ENCODE peak calls at places on chromosomes 3 and 15, in seven cellular contexts. M, S, P, I, G, X and U are unnamed samples.

GRCh38 chr3:52428151-52429005 is 16.5 kb downstream of the SEMA3G start:
- DNase-seq in I (peak; percentile 53), G (peak; percentile 51), S (no peak), P (peak; percentile 50), M (peak; percentile 74), X (peak; percentile 69), U (peak; percentile 66)

GRCh38 chr3:127706312-127706711 is 33.6 kb downstream of the ABTB1 start:
- DNase-seq in M (no peak), I (no peak), S (no peak), P (peak; percentile 65), X (no peak), G (no peak), U (no peak)

GRCh38 chr3:146334151-146334550 is 83.2 kb upstream of the PLSCR4 start:
- DNase-seq in I (no peak), M (no peak), P (peak; percentile 20), G (no peak), X (peak; percentile 23), S (no peak), U (no peak)

GRCh38 chr15:61634837-61635236 is 405.7 kb upstream of the RORA start:
- DNase-seq in X (no peak), I (no peak), M (no peak), P (no peak), S (no peak), G (no peak), U (no peak)

GRCh38 chr3:197394464-197395321 is 96.3 kb upstream of the DLG1 start:
- DNase-seq in M (no peak), X (no peak), P (peak; percentile 64), G (peak; percentile 100), I (no peak), S (no peak), U (no peak)

GRCh38 chr3:35500641-35501353 is 138.5 kb upstream of the ARPP21 start:
- DNase-seq in G (no peak), I (no peak), X (no peak), S (no peak), P (no peak), M (no peak), U (no peak)

GRCh38 chr3:111509308-111509707 is 32.7 kb upstream of the CD96 start:
- DNase-seq in S (no peak), X (no peak), P (no peak), M (no peak), G (no peak), I (no peak), U (no peak)

GRCh38 chr3:147744967-147745366 is 335.8 kb downstream of the ZIC1 start:
- DNase-seq in X (no peak), G (no peak), I (no peak), P (no peak), S (no peak), M (peak; percentile 11), U (no peak)

GRCh38 chr3:58356054-58356453 is 23.4 kb downstream of the PXK start:
- DNase-seq in G (no peak), P (no peak), X (no peak), I (no peak), M (no peak), S (no peak), U (no peak)

GRCh38 chr15:80265021-80265420 is 13.0 kb upstream of the CTXND1 start:
- DNase-seq in X (no peak), G (no peak), P (no peak), I (no peak), S (no peak), M (no peak), U (no peak)

GRCh38 chr3:121918779-121919483 is 24.7 kb downstream of the SLC15A2 start:
- DNase-seq in X (no peak), I (no peak), P (no peak), M (no peak), G (no peak), S (no peak), U (no peak)

GRCh38 chr3:87228316-87228715 is 1.2 kb downstream of the CHMP2B start:
- DNase-seq in M (no peak), I (no peak), S (no peak), P (no peak), X (no peak), G (peak; percentile 59), U (no peak)

GRCh38 chr3:28198161-28198560 is 43.3 kb upstream of the CMC1 start:
- DNase-seq in M (no peak), I (no peak), S (no peak), P (no peak), X (no peak), G (no peak), U (no peak)

GRCh38 chr15:70437882-70438331 is 325.5 kb downstream of the UACA start:
- DNase-seq in S (no peak), I (no peak), X (no peak), G (no peak), P (no peak), M (peak; percentile 63), U (no peak)

GRCh38 chr3:37753428-37753827 is 108.3 kb upstream of the CTDSPL start:
- DNase-seq in S (no peak), X (no peak), P (no peak), M (no peak), I (no peak), G (no peak), U (no peak)

GRCh38 chr3:175059788-175060187 is 200.7 kb downstream of the NAALADL2 start:
- DNase-seq in I (no peak), G (no peak), M (no peak), X (no peak), S (no peak), P (no peak), U (no peak)

GRCh38 chr3:49476563-49476962 is 6.5 kb downstream of the DAG1 start:
- DNase-seq in M (no peak), P (no peak), X (no peak), S (no peak), G (no peak), I (no peak), U (no peak)

GRCh38 chr3:3798641-3799113 is 554 bp upstream of the LRRN1 start:
- DNase-seq in S (peak; percentile 42), P (no peak), M (peak; percentile 42), I (no peak), G (peak; percentile 26), X (peak; percentile 24), U (no peak)

GRCh38 chr3:107272471-107272870 is 104.8 kb upstream of the CCDC54 start:
- DNase-seq in I (no peak), X (no peak), S (no peak), G (no peak), P (no peak), M (no peak), U (no peak)

GRCh38 chr3:125513490-125514115 is 6.4 kb downstream of the SNX4 start:
- DNase-seq in X (peak; percentile 56), M (no peak), G (no peak), P (no peak), S (no peak), I (no peak), U (no peak)

GRCh38 chr3:160162440-160162839 is 62.8 kb upstream of the C3orf80 start:
- DNase-seq in X (no peak), P (no peak), M (peak; percentile 61), S (no peak), G (peak; percentile 38), I (peak; percentile 84), U (no peak)

GRCh38 chr3:42308651-42309050 is 42.7 kb upstream of the CCK start:
- DNase-seq in G (no peak), X (no peak), P (no peak), M (no peak), S (no peak), I (no peak), U (no peak)

GRCh38 chr3:72213296-72214064 is 428.5 kb upstream of the PROK2 start:
- DNase-seq in M (no peak), I (no peak), S (no peak), P (no peak), X (no peak), G (peak; percentile 36), U (no peak)

GRCh38 chr15:50145451-50145872 is 26.4 kb upstream of the ATP8B4 start:
- DNase-seq in M (peak; percentile 79), G (peak; percentile 66), I (peak; percentile 78), P (no peak), X (no peak), S (no peak), U (no peak)

GRCh38 chr3:123652346-123652984 is 67.6 kb upstream of the HACD2 start:
- DNase-seq in I (peak; percentile 65), M (peak; percentile 84), S (no peak), G (peak; percentile 34), X (peak; percentile 88), P (peak; percentile 80), U (peak; percentile 83)
- H3K27ac ChIP-seq in I (no peak overlapping the region), M (no peak overlapping the region), S (no peak overlapping the region), G (peak overlapping the region; percentile 31), X (peak overlapping the region; percentile 61), P (peak overlapping the region; percentile 79), U (peak overlapping the region; percentile 87)

GRCh38 chr15:60301024-60301423 is 96.8 kb downstream of the ANXA2 start:
- DNase-seq in P (no peak), M (no peak), I (no peak), S (no peak), X (no peak), G (no peak), U (no peak)
- H3K4me1 ChIP-seq in P (no peaks in the 10 kb centered on the region), M (no peaks in the 10 kb centered on the region), I (no peaks in the 10 kb centered on the region), S (no peaks in the 10 kb centered on the region), X (no peaks in the 10 kb centered on the region), G (peaks cover 7% of the 10 kb centered on the region), U (no peaks in the 10 kb centered on the region)

DNA sequence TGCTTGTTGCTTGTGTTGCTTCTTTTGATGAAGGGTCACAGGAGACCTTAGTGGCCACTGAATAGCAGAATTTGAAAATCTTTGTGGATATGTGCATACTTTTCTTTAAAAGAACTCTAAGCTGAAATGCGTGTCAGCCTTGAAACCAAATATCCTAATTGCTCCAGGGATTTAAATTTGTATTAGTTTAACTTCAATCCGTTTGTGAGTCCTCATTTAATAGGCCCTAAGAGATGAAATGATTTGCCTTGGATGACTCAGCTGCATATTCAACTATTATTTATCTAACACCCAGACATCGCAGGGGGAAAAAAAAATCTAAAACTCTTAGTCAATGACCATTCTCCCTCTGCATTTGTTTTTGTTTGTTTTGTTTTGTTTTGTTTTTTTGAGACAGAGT is 29.2 kb upstream of the LXN start:
- DNase-seq in G (peak; percentile 41), P (no peak), X (no peak), I (no peak), S (no peak), M (no peak), U (no peak)
- H3K27ac ChIP-seq in G (peak overlapping the region; percentile 68), P (no peak overlapping the region), X (no peak overlapping the region), I (no peak overlapping the region), S (no peak overlapping the region), M (no peak overlapping the region), U (no peak overlapping the region)

DNA sequence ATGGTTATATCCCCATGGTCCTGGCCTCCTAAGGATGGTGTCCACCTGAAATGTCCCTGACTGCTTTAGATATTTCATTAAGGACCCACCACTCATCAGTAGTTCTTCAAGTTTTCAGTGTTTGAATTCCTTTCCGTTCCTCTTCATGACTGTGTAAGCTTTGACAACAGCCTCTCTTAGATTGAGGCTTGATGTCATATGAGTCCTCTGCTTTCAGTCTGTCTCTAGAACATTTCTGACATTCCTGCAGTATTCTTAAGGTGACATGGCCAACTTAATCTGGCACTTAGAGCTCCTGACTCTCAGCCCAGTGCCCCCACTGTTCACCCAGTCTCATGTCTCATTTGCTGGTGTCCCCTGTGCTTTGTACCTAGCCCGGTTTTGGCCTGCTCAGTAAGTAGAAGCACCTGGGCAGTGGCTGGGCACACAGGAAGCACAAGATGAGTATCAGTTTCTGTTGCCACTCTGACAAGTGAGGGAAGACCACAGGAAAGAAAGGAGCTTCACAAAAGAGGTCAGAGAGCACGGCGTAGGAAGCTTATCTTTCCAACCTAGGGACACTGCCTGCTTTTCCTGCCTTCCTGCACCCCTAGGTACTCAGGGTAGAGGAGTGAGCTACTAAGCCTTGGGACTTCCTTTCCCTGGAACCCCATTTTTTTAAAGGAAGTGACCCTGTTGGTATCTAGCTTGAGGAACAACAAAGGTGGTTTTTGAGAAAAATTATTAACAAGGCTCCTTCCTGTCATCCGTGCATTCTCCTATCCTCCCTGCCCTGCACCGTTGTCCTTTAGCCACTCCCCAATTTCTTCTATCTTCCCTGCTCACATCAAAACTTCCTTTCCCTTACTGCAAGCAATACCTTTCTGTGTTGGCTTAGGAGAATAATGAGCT is 103.1 kb downstream of the KLHL25 start:
- DNase-seq in G (no peak), P (no peak), M (no peak), X (no peak), I (no peak), S (no peak), U (no peak)
- H3K4me1 ChIP-seq in G (peaks cover 8% of the 10 kb centered on the region), P (peaks cover 83% of the 10 kb centered on the region), M (peaks cover 50% of the 10 kb centered on the region), X (peaks cover 3% of the 10 kb centered on the region), I (peaks cover 10% of the 10 kb centered on the region), S (peaks cover 50% of the 10 kb centered on the region), U (peaks cover 11% of the 10 kb centered on the region)